ENCODE peak calls at places on chromosomes 12 and 14, in ten cellular contexts. One of them, this sample, is unnamed.

GRCh38 chr12:69151254-69151751 is 88.1 kb upstream of the CPSF6 start:
- DNase-seq in testis: peak
- DNase-seq in epithelial cell of esophagus: no peak
- DNase-seq in left lung: no peak
- DNase-seq in coronary artery: no peak
- DNase-seq in tibial artery: no peak
- DNase-seq in AG04450: no peak
- DNase-seq in DND-41: no peak
- DNase-seq in cardiac fibroblast: peak
- DNase-seq in mucosa of descending colon: peak
- DNase-seq in this sample: no peak

GRCh38 chr12:113582521-113583218 is 111.0 kb upstream of the LHX5 start:
- DNase-seq in testis: no peak
- DNase-seq in epithelial cell of esophagus: no peak
- DNase-seq in left lung: no peak
- DNase-seq in coronary artery: no peak
- DNase-seq in tibial artery: no peak
- DNase-seq in AG04450: no peak
- DNase-seq in DND-41: no peak
- DNase-seq in cardiac fibroblast: no peak
- DNase-seq in mucosa of descending colon: no peak
- DNase-seq in this sample: no peak

GRCh38 chr12:122998316-122998715 is 17.8 kb downstream of the ARL6IP4 start:
- DNase-seq in testis: no peak
- DNase-seq in epithelial cell of esophagus: no peak
- DNase-seq in left lung: no peak
- DNase-seq in coronary artery: no peak
- DNase-seq in tibial artery: no peak
- DNase-seq in AG04450: no peak
- DNase-seq in DND-41: no peak
- DNase-seq in cardiac fibroblast: no peak
- DNase-seq in mucosa of descending colon: no peak
- DNase-seq in this sample: no peak

GRCh38 chr14:20998674-20999366 is at the start of gene SLC39A2:
- DNase-seq in testis: no peak
- DNase-seq in epithelial cell of esophagus: peak
- DNase-seq in left lung: peak
- DNase-seq in coronary artery: no peak
- DNase-seq in tibial artery: peak
- DNase-seq in AG04450: no peak
- DNase-seq in DND-41: no peak
- DNase-seq in cardiac fibroblast: peak
- DNase-seq in mucosa of descending colon: peak
- DNase-seq in this sample: peak

GRCh38 chr14:35277179-35277578 is 15.0 kb upstream of the PSMA6 start:
- DNase-seq in testis: no peak
- DNase-seq in epithelial cell of esophagus: peak
- DNase-seq in left lung: no peak
- DNase-seq in coronary artery: no peak
- DNase-seq in tibial artery: no peak
- DNase-seq in AG04450: no peak
- DNase-seq in DND-41: no peak
- DNase-seq in cardiac fibroblast: no peak
- DNase-seq in mucosa of descending colon: no peak
- DNase-seq in this sample: no peak

GRCh38 chr14:60981626-60982455 is 796 bp downstream of the SLC38A6 start:
- DNase-seq in testis: peak
- DNase-seq in epithelial cell of esophagus: peak
- DNase-seq in left lung: no peak
- DNase-seq in coronary artery: no peak
- DNase-seq in tibial artery: no peak
- DNase-seq in AG04450: peak
- DNase-seq in DND-41: no peak
- DNase-seq in cardiac fibroblast: peak
- DNase-seq in mucosa of descending colon: peak
- DNase-seq in this sample: peak

GRCh38 chr14:92969470-92970232 is 46.7 kb downstream of the CHGA start:
- DNase-seq in testis: peak
- DNase-seq in epithelial cell of esophagus: no peak
- DNase-seq in left lung: no peak
- DNase-seq in coronary artery: no peak
- DNase-seq in tibial artery: no peak
- DNase-seq in AG04450: no peak
- DNase-seq in DND-41: no peak
- DNase-seq in cardiac fibroblast: no peak
- DNase-seq in mucosa of descending colon: no peak
- DNase-seq in this sample: no peak

GRCh38 chr12:116455540-116456306 is 103.5 kb upstream of the MAP1LC3B2 start:
- DNase-seq in testis: peak
- DNase-seq in epithelial cell of esophagus: peak
- DNase-seq in left lung: peak
- DNase-seq in coronary artery: peak
- DNase-seq in tibial artery: peak
- DNase-seq in AG04450: peak
- DNase-seq in DND-41: no peak
- DNase-seq in cardiac fibroblast: peak
- DNase-seq in mucosa of descending colon: peak
- DNase-seq in this sample: peak

GRCh38 chr12:100554608-100555077 is 18.8 kb upstream of the GAS2L3 start:
- DNase-seq in testis: no peak
- DNase-seq in epithelial cell of esophagus: peak
- DNase-seq in left lung: no peak
- DNase-seq in coronary artery: no peak
- DNase-seq in tibial artery: no peak
- DNase-seq in AG04450: peak
- DNase-seq in DND-41: peak
- DNase-seq in cardiac fibroblast: peak
- DNase-seq in mucosa of descending colon: peak
- DNase-seq in this sample: peak

GRCh38 chr12:117342682-117343081 is 18.7 kb downstream of the NOS1 start:
- DNase-seq in testis: no peak
- DNase-seq in epithelial cell of esophagus: peak
- DNase-seq in left lung: no peak
- DNase-seq in coronary artery: no peak
- DNase-seq in tibial artery: no peak
- DNase-seq in AG04450: no peak
- DNase-seq in DND-41: no peak
- DNase-seq in cardiac fibroblast: no peak
- DNase-seq in mucosa of descending colon: no peak
- DNase-seq in this sample: no peak

GRCh38 chr12:4984971-4985370 is 58.7 kb upstream of the KCNA5 start:
- DNase-seq in testis: no peak
- DNase-seq in epithelial cell of esophagus: no peak
- DNase-seq in left lung: no peak
- DNase-seq in coronary artery: no peak
- DNase-seq in tibial artery: no peak
- DNase-seq in AG04450: no peak
- DNase-seq in DND-41: no peak
- DNase-seq in cardiac fibroblast: no peak
- DNase-seq in mucosa of descending colon: no peak
- DNase-seq in this sample: no peak

GRCh38 chr14:54174437-54174836 is 217.8 kb upstream of the BMP4 start:
- DNase-seq in testis: no peak
- DNase-seq in epithelial cell of esophagus: no peak
- DNase-seq in left lung: no peak
- DNase-seq in coronary artery: no peak
- DNase-seq in tibial artery: no peak
- DNase-seq in AG04450: no peak
- DNase-seq in DND-41: no peak
- DNase-seq in cardiac fibroblast: no peak
- DNase-seq in mucosa of descending colon: no peak
- DNase-seq in this sample: peak

GRCh38 chr14:106562451-106562850 is 1036.1 kb downstream of the TMEM121 start:
- DNase-seq in testis: no peak
- DNase-seq in epithelial cell of esophagus: no peak
- DNase-seq in left lung: no peak
- DNase-seq in coronary artery: no peak
- DNase-seq in tibial artery: no peak
- DNase-seq in AG04450: no peak
- DNase-seq in DND-41: no peak
- DNase-seq in cardiac fibroblast: no peak
- DNase-seq in mucosa of descending colon: no peak
- DNase-seq in this sample: no peak

GRCh38 chr14:106564058-106564643 is 1037.8 kb downstream of the TMEM121 start:
- DNase-seq in testis: peak
- DNase-seq in epithelial cell of esophagus: no peak
- DNase-seq in left lung: no peak
- DNase-seq in coronary artery: no peak
- DNase-seq in tibial artery: no peak
- DNase-seq in AG04450: no peak
- DNase-seq in DND-41: peak
- DNase-seq in cardiac fibroblast: peak
- DNase-seq in mucosa of descending colon: peak
- DNase-seq in this sample: no peak
- TF ChIP-seq CTCF in testis: peak
- TF ChIP-seq CTCF in epithelial cell of esophagus: no peak
- TF ChIP-seq CTCF in left lung: peak
- TF ChIP-seq CTCF in coronary artery: no peak
- TF ChIP-seq CTCF in tibial artery: no peak
- TF ChIP-seq CTCF in AG04450: no peak
- TF ChIP-seq CTCF in DND-41: peak
- TF ChIP-seq CTCF in cardiac fibroblast: peak
- TF ChIP-seq CTCF in mucosa of descending colon: peak
- TF ChIP-seq CTCF in this sample: no peak

GRCh38 chr12:128816643-128816920 is 7.2 kb downstream of the SLC15A4 start:
- DNase-seq in testis: no peak
- DNase-seq in epithelial cell of esophagus: no peak
- DNase-seq in left lung: no peak
- DNase-seq in coronary artery: no peak
- DNase-seq in tibial artery: no peak
- DNase-seq in AG04450: no peak
- DNase-seq in DND-41: no peak
- DNase-seq in cardiac fibroblast: no peak
- DNase-seq in mucosa of descending colon: no peak
- DNase-seq in this sample: no peak
- H3K4me3 ChIP-seq in testis: no peak
- H3K4me3 ChIP-seq in epithelial cell of esophagus: no peak
- H3K4me3 ChIP-seq in left lung: no peak
- H3K4me3 ChIP-seq in coronary artery: no peak
- H3K4me3 ChIP-seq in tibial artery: no peak
- H3K4me3 ChIP-seq in AG04450: no peak
- H3K4me3 ChIP-seq in DND-41: no peak
- H3K4me3 ChIP-seq in cardiac fibroblast: no peak
- H3K4me3 ChIP-seq in mucosa of descending colon: no peak
- H3K4me3 ChIP-seq in this sample: no peak

GRCh38 chr14:64760146-64760755 is 56.0 kb downstream of the PLEKHG3 start:
- DNase-seq in testis: peak
- DNase-seq in epithelial cell of esophagus: peak
- DNase-seq in left lung: no peak
- DNase-seq in coronary artery: no peak
- DNase-seq in tibial artery: no peak
- DNase-seq in AG04450: no peak
- DNase-seq in DND-41: peak
- DNase-seq in cardiac fibroblast: peak
- DNase-seq in mucosa of descending colon: peak
- DNase-seq in this sample: no peak

GRCh38 chr14:64762044-64763034 is 58.1 kb downstream of the PLEKHG3 start:
- DNase-seq in testis: peak
- DNase-seq in epithelial cell of esophagus: peak
- DNase-seq in left lung: peak
- DNase-seq in coronary artery: peak
- DNase-seq in tibial artery: peak
- DNase-seq in AG04450: peak
- DNase-seq in DND-41: peak
- DNase-seq in cardiac fibroblast: peak
- DNase-seq in mucosa of descending colon: peak
- DNase-seq in this sample: peak

GRCh38 chr14:64760916-64761315 is 56.7 kb downstream of the PLEKHG3 start:
- DNase-seq in testis: no peak
- DNase-seq in epithelial cell of esophagus: no peak
- DNase-seq in left lung: peak
- DNase-seq in coronary artery: no peak
- DNase-seq in tibial artery: no peak
- DNase-seq in AG04450: no peak
- DNase-seq in DND-41: no peak
- DNase-seq in cardiac fibroblast: no peak
- DNase-seq in mucosa of descending colon: no peak
- DNase-seq in this sample: no peak

GRCh38 chr14:64763089-64763782 is 59.0 kb downstream of the PLEKHG3 start:
- DNase-seq in testis: no peak
- DNase-seq in epithelial cell of esophagus: no peak
- DNase-seq in left lung: peak
- DNase-seq in coronary artery: no peak
- DNase-seq in tibial artery: no peak
- DNase-seq in AG04450: no peak
- DNase-seq in DND-41: no peak
- DNase-seq in cardiac fibroblast: no peak
- DNase-seq in mucosa of descending colon: no peak
- DNase-seq in this sample: no peak

DNA sequence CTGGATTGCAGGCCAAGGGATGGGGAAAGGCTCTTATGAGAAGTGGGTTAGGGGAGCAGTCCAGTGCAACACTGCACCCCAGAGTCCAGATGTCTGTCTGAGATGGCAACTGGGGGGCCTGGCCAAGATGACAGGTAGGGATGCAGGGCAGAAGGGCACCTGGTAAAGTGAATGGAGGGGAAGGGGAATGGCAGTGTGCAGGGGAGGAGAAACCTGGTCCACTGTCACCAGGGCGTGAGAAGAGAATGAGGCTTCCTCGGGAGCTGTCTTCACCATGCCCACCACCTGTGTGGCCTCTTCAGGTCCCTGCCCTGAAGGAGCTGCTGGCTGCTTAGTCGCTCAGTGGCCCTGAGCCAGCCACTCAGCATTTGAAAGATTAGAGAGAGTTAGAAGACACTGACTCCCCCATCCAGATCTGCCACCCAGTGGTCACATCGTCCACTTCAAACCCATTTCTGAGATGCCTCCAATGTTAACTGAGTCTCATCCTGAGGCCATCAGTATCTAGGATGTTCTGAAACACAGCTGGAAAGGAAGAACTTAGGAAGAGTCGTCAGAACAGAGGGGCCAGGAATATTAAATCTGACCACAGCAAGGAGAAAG is 57.3 kb downstream of the PLEKHG3 start:
- DNase-seq in testis: peak
- DNase-seq in epithelial cell of esophagus: no peak
- DNase-seq in left lung: peak
- DNase-seq in coronary artery: no peak
- DNase-seq in tibial artery: no peak
- DNase-seq in AG04450: no peak
- DNase-seq in DND-41: no peak
- DNase-seq in cardiac fibroblast: no peak
- DNase-seq in mucosa of descending colon: no peak
- DNase-seq in this sample: peak
- TF ChIP-seq CTCF in testis: no peak
- TF ChIP-seq CTCF in epithelial cell of esophagus: peak
- TF ChIP-seq CTCF in left lung: no peak
- TF ChIP-seq CTCF in coronary artery: no peak
- TF ChIP-seq CTCF in tibial artery: no peak
- TF ChIP-seq CTCF in AG04450: peak
- TF ChIP-seq CTCF in DND-41: no peak
- TF ChIP-seq CTCF in cardiac fibroblast: no peak
- TF ChIP-seq CTCF in mucosa of descending colon: no peak
- TF ChIP-seq CTCF in this sample: no peak

DNA sequence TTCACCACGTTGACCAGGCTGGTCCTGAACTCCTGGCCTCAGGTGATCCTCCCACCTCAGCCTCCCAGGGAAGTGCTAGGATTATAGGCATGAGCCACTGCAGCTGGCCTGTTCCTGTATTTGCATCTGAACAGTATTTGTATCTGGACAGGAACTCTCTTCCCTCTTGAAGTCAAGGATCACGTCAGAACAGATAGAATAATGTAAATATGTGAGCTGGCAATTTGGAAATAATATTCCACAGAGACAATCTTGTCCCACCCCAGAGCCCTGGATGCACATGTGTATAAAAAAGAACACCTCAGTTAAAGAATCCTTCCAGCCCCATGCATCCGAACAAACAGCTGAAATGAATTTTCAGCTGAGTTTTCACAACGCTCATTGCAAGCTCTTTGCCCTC is 118.3 kb downstream of the VEZT start:
- DNase-seq in testis: no peak
- DNase-seq in epithelial cell of esophagus: no peak
- DNase-seq in left lung: no peak
- DNase-seq in coronary artery: no peak
- DNase-seq in tibial artery: no peak
- DNase-seq in AG04450: no peak
- DNase-seq in DND-41: no peak
- DNase-seq in cardiac fibroblast: no peak
- DNase-seq in mucosa of descending colon: no peak
- DNase-seq in this sample: no peak
- H3K4me3 ChIP-seq in testis: no peak
- H3K4me3 ChIP-seq in epithelial cell of esophagus: no peak
- H3K4me3 ChIP-seq in left lung: no peak
- H3K4me3 ChIP-seq in coronary artery: peak
- H3K4me3 ChIP-seq in tibial artery: no peak
- H3K4me3 ChIP-seq in AG04450: no peak
- H3K4me3 ChIP-seq in DND-41: no peak
- H3K4me3 ChIP-seq in cardiac fibroblast: no peak
- H3K4me3 ChIP-seq in mucosa of descending colon: no peak
- H3K4me3 ChIP-seq in this sample: peak